ENCODE peak calls at places on chromosomes 3 and 15, in five cellular contexts. K is A549, Z is stomach, Q is prostate gland, C is lower leg skin. W is an unnamed sample.
A peak's percentile ranks its signal among the peaks of the same experiment; 100 is the strongest.

GRCh38 chr3:74537164-74537563 is 77.3 kb downstream of the CNTN3 start:
- DNase-seq in K (no peak), Z (no peak), Q (no peak), C (peak; percentile 85), W (no peak)

GRCh38 chr3:107676469-107677309 is 153.9 kb downstream of the BBX start:
- DNase-seq in K (no peak), Z (no peak), Q (no peak), C (no peak), W (peak; percentile 18)

GRCh38 chr15:70690491-70691281 is 72.7 kb downstream of the UACA start:
- DNase-seq in K (no peak), Z (no peak), Q (no peak), C (no peak), W (no peak)

GRCh38 chr3:179558742-179559364 is 3.9 kb upstream of the ACTL6A start:
- DNase-seq in K (peak; percentile 36), Z (peak; percentile 56), Q (peak; percentile 43), C (peak; percentile 90), W (peak; percentile 77)

GRCh38 chr15:68775671-68776476 is 44.8 kb downstream of the ANP32A start:
- DNase-seq in K (no peak), Z (peak; percentile 37), Q (no peak), C (peak; percentile 96), W (no peak)

GRCh38 chr3:32454111-32454510 is 48.5 kb downstream of the CMTM6 start:
- DNase-seq in K (no peak), Z (peak; percentile 20), Q (no peak), C (no peak), W (no peak)

GRCh38 chr3:120743081-120743365 is 479 bp downstream of the GTF2E1 start:
- DNase-seq in K (no peak), Z (no peak), Q (no peak), C (no peak), W (no peak)

GRCh38 chr15:99413955-99414754 is 151.6 kb upstream of the MEF2A start:
- DNase-seq in K (no peak), Z (peak; percentile 18), Q (no peak), C (peak; percentile 72), W (no peak)

GRCh38 chr3:117036259-117036799 is 326.8 kb downstream of the TUSC7 start:
- DNase-seq in K (no peak), Z (no peak), Q (no peak), C (no peak), W (no peak)

GRCh38 chr3:10527295-10528016 is 22.1 kb upstream of the ATP2B2 start:
- DNase-seq in K (no peak), Z (peak; percentile 15), Q (no peak), C (peak; percentile 84), W (no peak)

GRCh38 chr3:185292238-185292637 is 38.4 kb upstream of the EHHADH start:
- DNase-seq in K (no peak), Z (no peak), Q (no peak), C (no peak), W (no peak)

GRCh38 chr3:65944252-65944651 is 94.5 kb downstream of the MAGI1 start:
- DNase-seq in K (no peak), Z (no peak), Q (no peak), C (no peak), W (no peak)

GRCh38 chr15:56837281-56837680 is 81.2 kb upstream of the TCF12 start:
- DNase-seq in K (no peak), Z (no peak), Q (no peak), C (no peak), W (no peak)

GRCh38 chr15:93341164-93341563 is 252.2 kb upstream of the RGMA start:
- DNase-seq in K (no peak), Z (no peak), Q (no peak), C (no peak), W (no peak)

GRCh38 chr3:98823791-98824190 is 60.7 kb downstream of the ST3GAL6 start:
- DNase-seq in K (no peak), Z (no peak), Q (no peak), C (no peak), W (no peak)

GRCh38 chr3:52769786-52770445 is 824 bp downstream of the NEK4 start:
- DNase-seq in K (no peak), Z (no peak), Q (no peak), C (peak; percentile 63), W (peak; percentile 47)

GRCh38 chr15:100295939-100296338 is 45.8 kb downstream of the ADAMTS17 start:
- DNase-seq in K (no peak), Z (no peak), Q (peak; percentile 2), C (peak; percentile 50), W (no peak)

GRCh38 chr3:115100172-115100571 is 46.9 kb downstream of the ZBTB20 start:
- DNase-seq in K (no peak), Z (no peak), Q (peak; percentile 33), C (no peak), W (no peak)

GRCh38 chr15:82414536-82415191 is 15.0 kb upstream of the GOLGA6L9 start:
- DNase-seq in K (peak; percentile 21), Z (no peak), Q (no peak), C (no peak), W (no peak)

GRCh38 chr3:114775395-114775794 is 371.7 kb downstream of the ZBTB20 start:
- DNase-seq in K (no peak), Z (no peak), Q (no peak), C (no peak), W (no peak)

GRCh38 chr3:8457039-8457438 is 44.6 kb upstream of the LMCD1 start:
- DNase-seq in K (no peak), Z (no peak), Q (no peak), C (no peak), W (no peak)

GRCh38 chr3:64740232-64740631 is 52.4 kb upstream of the ADAMTS9 start:
- DNase-seq in K (no peak), Z (no peak), Q (no peak), C (no peak), W (no peak)

GRCh38 chr3:153734777-153735551 is 386.2 kb upstream of the ARHGEF26 start:
- DNase-seq in K (peak; percentile 13), Z (no peak), Q (no peak), C (no peak), W (no peak)

DNA sequence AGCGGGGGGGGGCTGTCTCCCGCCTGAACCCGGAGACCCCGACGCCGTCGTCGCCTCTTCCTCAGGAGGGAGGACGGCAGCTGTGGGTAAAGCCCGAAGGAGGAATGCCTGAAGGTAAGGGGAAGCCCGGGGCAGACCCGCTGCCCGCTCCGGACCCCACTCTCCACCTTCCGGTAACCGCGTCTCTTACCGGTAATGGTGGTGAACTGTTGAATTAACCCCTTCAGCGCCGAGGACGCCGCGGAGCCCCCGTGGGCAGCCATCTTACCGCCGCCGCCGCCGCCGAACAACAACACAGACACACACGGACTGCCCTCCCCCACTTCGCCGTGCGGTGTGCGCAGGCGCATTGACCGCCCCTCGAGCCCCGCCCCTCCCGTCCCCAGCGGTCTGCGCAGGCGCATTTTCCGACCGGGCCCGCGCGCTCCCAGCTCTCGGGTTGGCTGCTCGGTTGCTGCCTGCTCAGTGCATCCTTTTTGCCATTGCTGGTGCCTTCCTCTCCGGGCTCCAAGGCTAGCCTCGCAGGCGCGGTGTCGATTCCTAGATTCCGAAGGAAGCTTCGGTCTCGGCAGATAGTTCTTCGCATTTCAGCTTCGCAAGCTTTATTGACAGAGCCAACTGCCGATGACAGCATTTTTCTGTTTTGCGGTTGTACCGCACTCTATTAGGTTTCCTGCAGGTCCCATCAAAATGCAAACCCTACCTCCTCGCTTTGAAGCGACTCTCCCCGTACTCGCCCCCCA is at the start of gene UBXN7:
- DNase-seq in K (peak; percentile 91), Z (peak; percentile 95), Q (peak; percentile 93), C (peak; percentile 99), W (peak; percentile 98)
- TF ChIP-seq POLR2A in K (peak; percentile 75), Z (no peak), Q (peak; percentile 91), C (peak; percentile 20), W (peak; percentile 81)

GRCh38 chr15:65133550-65134200 is at the start of gene PDCD7:
- DNase-seq in K (peak; percentile 98), Z (peak; percentile 88), Q (peak; percentile 86), C (peak; percentile 96), W (peak; percentile 96)
- TF ChIP-seq POLR2A in K (peak; percentile 96), Z (peak; percentile 62), Q (peak; percentile 63), C (no peak), W (peak; percentile 92)

GRCh38 chr15:95327661-95328060 is 1002.8 kb upstream of the NR2F2 start:
- DNase-seq in K (no peak), Z (no peak), Q (no peak), C (no peak), W (no peak)

GRCh38 chr15:95325763-95326688 is 1004.5 kb upstream of the NR2F2 start:
- DNase-seq in K (no peak), Z (no peak), Q (no peak), C (no peak), W (no peak)

GRCh38 chr15:95324596-95325135 is 1005.8 kb upstream of the NR2F2 start:
- DNase-seq in K (no peak), Z (no peak), Q (no peak), C (no peak), W (no peak)

GRCh38 chr15:95328559-95328958 is 1001.9 kb upstream of the NR2F2 start:
- DNase-seq in K (no peak), Z (no peak), Q (no peak), C (no peak), W (no peak)

GRCh38 chr15:95326689-95327525 is 1003.6 kb upstream of the NR2F2 start:
- DNase-seq in K (no peak), Z (no peak), Q (no peak), C (no peak), W (no peak)
- TF ChIP-seq POLR2A in K (no peak), Z (no peak), Q (no peak), C (no peak), W (no peak)

GRCh38 chr3:47008258-47008671 is 28.8 kb downstream of the NBEAL2 start:
- DNase-seq in K (no peak), Z (no peak), Q (no peak), C (peak; percentile 86), W (no peak)

GRCh38 chr3:47010910-47011309 is 31.4 kb downstream of the NBEAL2 start:
- DNase-seq in K (no peak), Z (no peak), Q (no peak), C (peak; percentile 76), W (no peak)

GRCh38 chr3:47010050-47010712 is 30.7 kb downstream of the NBEAL2 start:
- DNase-seq in K (no peak), Z (peak; percentile 23), Q (no peak), C (peak; percentile 83), W (no peak)

GRCh38 chr3:47008851-47009224 is 29.4 kb downstream of the NBEAL2 start:
- DNase-seq in K (no peak), Z (no peak), Q (no peak), C (peak; percentile 88), W (no peak)

GRCh38 chr3:47009225-47010049 is 30.0 kb downstream of the NBEAL2 start:
- DNase-seq in K (no peak), Z (peak; percentile 77), Q (peak; percentile 84), C (peak; percentile 97), W (peak; percentile 96)
- TF ChIP-seq POLR2A in K (no peak), Z (no peak), Q (peak; percentile 74), C (no peak), W (peak; percentile 75)